ENCODE peak calls at places on chromosomes 11 and 22, in five cellular contexts. One of them, this sample, is unnamed.

GRCh38 chr11:44615913-44616806 is 50.7 kb downstream of the CD82 start:
- DNase-seq in ovary: no peak
- DNase-seq in stomach: no peak
- DNase-seq in transverse colon: no peak
- DNase-seq in SK-N-SH: no peak
- DNase-seq in this sample: no peak

GRCh38 chr11:92453055-92453454 is 228.4 kb downstream of the FAT3 start:
- DNase-seq in stomach: no peak
- DNase-seq in transverse colon: no peak
- DNase-seq in SK-N-SH: no peak
- DNase-seq in ovary: no peak
- DNase-seq in this sample: no peak

GRCh38 chr11:2902784-2903671 is 17.5 kb upstream of the CDKN1C start:
- DNase-seq in ovary: no peak
- DNase-seq in stomach: peak
- DNase-seq in transverse colon: peak
- DNase-seq in SK-N-SH: no peak
- DNase-seq in this sample: no peak

GRCh38 chr11:86869531-86869930 is 69.2 kb downstream of the PRSS23 start:
- DNase-seq in SK-N-SH: no peak
- DNase-seq in stomach: no peak
- DNase-seq in transverse colon: no peak
- DNase-seq in ovary: no peak
- DNase-seq in this sample: no peak

GRCh38 chr11:58058276-58059010 is 27.7 kb downstream of the OR6Q1 start:
- DNase-seq in transverse colon: peak
- DNase-seq in stomach: peak
- DNase-seq in SK-N-SH: no peak
- DNase-seq in ovary: no peak
- DNase-seq in this sample: no peak

GRCh38 chr11:96073536-96073935 is 149.6 kb upstream of the MTMR2 start:
- DNase-seq in ovary: no peak
- DNase-seq in transverse colon: peak
- DNase-seq in stomach: no peak
- DNase-seq in SK-N-SH: no peak
- DNase-seq in this sample: no peak

GRCh38 chr22:46445771-46446485 is 91.5 kb downstream of the CELSR1 start:
- DNase-seq in ovary: no peak
- DNase-seq in SK-N-SH: no peak
- DNase-seq in transverse colon: no peak
- DNase-seq in stomach: no peak
- DNase-seq in this sample: no peak

GRCh38 chr22:19378362-19378711 is 53.2 kb downstream of the HIRA start:
- DNase-seq in ovary: no peak
- DNase-seq in transverse colon: no peak
- DNase-seq in SK-N-SH: no peak
- DNase-seq in stomach: no peak
- DNase-seq in this sample: no peak

GRCh38 chr11:125201525-125202121 is 37.1 kb downstream of the PKNOX2 start:
- DNase-seq in stomach: peak
- DNase-seq in SK-N-SH: no peak
- DNase-seq in transverse colon: no peak
- DNase-seq in ovary: peak
- DNase-seq in this sample: no peak

GRCh38 chr11:88709567-88709966 is 356.2 kb downstream of the GRM5 start:
- DNase-seq in SK-N-SH: no peak
- DNase-seq in stomach: no peak
- DNase-seq in ovary: no peak
- DNase-seq in transverse colon: no peak
- DNase-seq in this sample: no peak

GRCh38 chr11:1171985-1172728 is 14.4 kb downstream of the MUC5AC start:
- DNase-seq in transverse colon: no peak
- DNase-seq in ovary: no peak
- DNase-seq in SK-N-SH: no peak
- DNase-seq in stomach: no peak
- DNase-seq in this sample: no peak

GRCh38 chr22:36913431-36914382 is at the start of gene CSF2RB:
- DNase-seq in ovary: no peak
- DNase-seq in SK-N-SH: no peak
- DNase-seq in stomach: peak
- DNase-seq in transverse colon: peak
- DNase-seq in this sample: no peak

GRCh38 chr22:28247114-28247513 is 328.1 kb upstream of the PITPNB start:
- DNase-seq in ovary: no peak
- DNase-seq in SK-N-SH: no peak
- DNase-seq in stomach: no peak
- DNase-seq in transverse colon: no peak
- DNase-seq in this sample: no peak

GRCh38 chr11:46895821-46896220 is 22.5 kb downstream of the LRP4 start:
- DNase-seq in ovary: no peak
- DNase-seq in SK-N-SH: no peak
- DNase-seq in stomach: peak
- DNase-seq in transverse colon: peak
- DNase-seq in this sample: no peak

GRCh38 chr22:20977019-20977418 is 5.1 kb upstream of the LZTR1 start:
- DNase-seq in SK-N-SH: no peak
- DNase-seq in transverse colon: no peak
- DNase-seq in ovary: no peak
- DNase-seq in stomach: no peak
- DNase-seq in this sample: no peak

GRCh38 chr11:63855975-63856374 is 17.1 kb downstream of the MARK2 start:
- DNase-seq in ovary: no peak
- DNase-seq in SK-N-SH: no peak
- DNase-seq in transverse colon: no peak
- DNase-seq in stomach: no peak
- DNase-seq in this sample: no peak

GRCh38 chr11:69653406-69653960 is 12.5 kb downstream of the CCND1 start:
- DNase-seq in ovary: no peak
- DNase-seq in transverse colon: no peak
- DNase-seq in SK-N-SH: no peak
- DNase-seq in stomach: no peak
- DNase-seq in this sample: no peak

GRCh38 chr11:2099523-2100316 is 39.5 kb downstream of the IGF2 start:
- DNase-seq in SK-N-SH: peak
- DNase-seq in ovary: peak
- DNase-seq in stomach: peak
- DNase-seq in transverse colon: peak
- DNase-seq in this sample: no peak

GRCh38 chr11:120344302-120345004 is 8.2 kb downstream of the ARHGEF12 start:
- DNase-seq in ovary: no peak
- DNase-seq in stomach: no peak
- DNase-seq in SK-N-SH: no peak
- DNase-seq in transverse colon: peak
- DNase-seq in this sample: no peak

GRCh38 chr11:134580635-134581025 is 168.6 kb upstream of the B3GAT1 start:
- DNase-seq in SK-N-SH: no peak
- DNase-seq in ovary: no peak
- DNase-seq in stomach: no peak
- DNase-seq in transverse colon: no peak
- DNase-seq in this sample: no peak

GRCh38 chr11:59625703-59626102 is 10.1 kb upstream of the OSBP start:
- DNase-seq in transverse colon: no peak
- DNase-seq in stomach: no peak
- DNase-seq in SK-N-SH: no peak
- DNase-seq in ovary: no peak
- DNase-seq in this sample: no peak

GRCh38 chr11:3861698-3862097 is 6.2 kb downstream of the STIM1 start:
- DNase-seq in stomach: no peak
- DNase-seq in SK-N-SH: no peak
- DNase-seq in transverse colon: no peak
- DNase-seq in ovary: no peak
- DNase-seq in this sample: no peak

GRCh38 chr11:114208371-114208770 is 87.8 kb upstream of the NNMT start:
- DNase-seq in SK-N-SH: no peak
- DNase-seq in transverse colon: no peak
- DNase-seq in stomach: no peak
- DNase-seq in ovary: no peak
- DNase-seq in this sample: no peak

GRCh38 chr22:19879996-19880785 is 25.5 kb upstream of the GNB1L start:
- DNase-seq in SK-N-SH: peak
- DNase-seq in stomach: no peak
- DNase-seq in ovary: peak
- DNase-seq in transverse colon: no peak
- DNase-seq in this sample: peak

GRCh38 chr11:25349537-25349936 is 852.7 kb downstream of the LUZP2 start:
- DNase-seq in stomach: no peak
- DNase-seq in SK-N-SH: no peak
- DNase-seq in transverse colon: no peak
- DNase-seq in ovary: no peak
- DNase-seq in this sample: no peak

GRCh38 chr11:3108183-3108721 is 51.0 kb upstream of the CARS1 start:
- DNase-seq in transverse colon: peak
- DNase-seq in stomach: no peak
- DNase-seq in ovary: peak
- DNase-seq in SK-N-SH: peak
- DNase-seq in this sample: peak

GRCh38 chr22:42803454-42803853 is 53.6 kb downstream of the ARFGAP3 start:
- DNase-seq in SK-N-SH: peak
- DNase-seq in ovary: no peak
- DNase-seq in transverse colon: no peak
- DNase-seq in stomach: peak
- DNase-seq in this sample: no peak

GRCh38 chr11:10878408-10879214 is 20.8 kb upstream of the ZBED5 start:
- DNase-seq in SK-N-SH: peak
- DNase-seq in ovary: no peak
- DNase-seq in transverse colon: no peak
- DNase-seq in stomach: no peak
- DNase-seq in this sample: no peak

GRCh38 chr11:68007498-68008380 is 2.4 kb upstream of the ALDH3B1 start:
- DNase-seq in SK-N-SH: no peak
- DNase-seq in ovary: no peak
- DNase-seq in stomach: no peak
- DNase-seq in transverse colon: no peak
- DNase-seq in this sample: no peak

GRCh38 chr11:101618691-101619090 is 34.9 kb upstream of the TRPC6 start:
- DNase-seq in ovary: no peak
- DNase-seq in SK-N-SH: no peak
- DNase-seq in transverse colon: no peak
- DNase-seq in stomach: no peak
- DNase-seq in this sample: no peak

GRCh38 chr11:101617735-101618332 is 34.0 kb upstream of the TRPC6 start:
- DNase-seq in ovary: no peak
- DNase-seq in stomach: no peak
- DNase-seq in transverse colon: no peak
- DNase-seq in SK-N-SH: no peak
- DNase-seq in this sample: no peak

DNA sequence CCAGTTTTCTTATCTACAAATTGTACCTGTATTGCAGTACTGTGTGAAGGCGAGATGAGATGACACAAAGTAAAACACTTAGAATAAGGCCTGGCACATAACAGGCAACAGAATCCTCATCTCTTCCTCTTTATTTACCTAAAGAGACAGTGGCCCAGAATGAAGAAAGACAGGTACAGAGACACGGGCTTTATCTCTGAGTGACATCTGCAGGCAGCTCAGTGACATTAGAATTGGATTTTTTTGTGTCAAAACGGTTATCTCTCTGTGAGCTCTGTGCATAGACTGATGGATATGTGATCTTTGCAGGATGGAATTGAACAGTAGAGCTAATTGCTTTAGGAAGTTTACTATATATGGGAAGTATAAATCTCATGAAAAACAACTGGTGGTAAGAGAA is 36.2 kb upstream of the TRPC6 start:
- DNase-seq in SK-N-SH: no peak
- DNase-seq in ovary: no peak
- DNase-seq in transverse colon: no peak
- DNase-seq in stomach: no peak
- DNase-seq in this sample: no peak
- TF ChIP-seq EP300 in SK-N-SH: no peak
- TF ChIP-seq EP300 in ovary: no peak
- TF ChIP-seq EP300 in transverse colon: no peak
- TF ChIP-seq EP300 in stomach: no peak
- TF ChIP-seq EP300 in this sample: no peak

GRCh38 chr22:38177044-38177443 is 4.6 kb downstream of the PLA2G6 start:
- DNase-seq in transverse colon: no peak
- DNase-seq in SK-N-SH: no peak
- DNase-seq in stomach: no peak
- DNase-seq in ovary: no peak
- DNase-seq in this sample: no peak
- H3K27ac ChIP-seq in transverse colon: peak
- H3K27ac ChIP-seq in SK-N-SH: no peak
- H3K27ac ChIP-seq in stomach: peak
- H3K27ac ChIP-seq in ovary: no peak
- H3K27ac ChIP-seq in this sample: peak

DNA sequence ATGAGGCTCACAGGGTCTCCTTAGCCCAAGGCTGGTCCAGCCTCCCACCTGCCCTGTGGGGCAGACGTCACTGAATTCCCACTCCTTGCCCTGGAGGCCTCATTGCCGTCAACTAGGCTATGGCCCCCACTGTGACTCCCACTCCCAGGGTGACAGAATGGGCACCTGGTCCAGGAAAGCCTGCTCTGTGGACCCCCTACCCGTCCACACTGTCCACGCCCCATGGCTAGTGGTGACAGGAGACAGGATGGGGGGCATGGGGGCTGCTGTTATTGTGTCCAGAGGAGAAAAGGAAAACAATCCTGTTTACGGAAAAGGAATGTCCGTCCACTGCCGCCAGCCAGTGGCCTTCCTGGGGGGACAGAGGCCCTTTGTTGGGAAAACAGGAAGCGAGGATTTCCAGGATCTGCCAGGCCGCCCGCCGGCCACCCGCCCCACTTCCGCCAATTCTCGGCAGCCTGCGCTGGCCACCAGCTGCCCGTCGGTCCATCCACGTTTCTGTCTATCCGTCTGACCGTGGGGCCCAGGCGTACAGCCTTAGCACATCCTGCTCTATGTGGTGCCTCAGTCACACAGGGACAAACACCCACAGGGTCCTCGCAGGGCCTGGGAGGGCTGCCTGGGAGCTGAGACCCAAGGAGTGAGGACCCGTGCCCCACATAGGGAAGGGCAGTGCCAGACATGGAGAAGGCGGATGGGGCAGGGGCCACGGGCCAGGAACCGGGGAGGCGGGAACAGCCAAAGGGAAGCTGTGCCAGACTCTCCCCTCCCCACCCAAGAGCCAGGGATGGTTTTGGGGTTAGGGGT is 19.5 kb downstream of the CRELD2 start:
- DNase-seq in stomach: peak
- DNase-seq in ovary: no peak
- DNase-seq in SK-N-SH: no peak
- DNase-seq in transverse colon: no peak
- DNase-seq in this sample: no peak
- TF ChIP-seq EP300 in stomach: no peak
- TF ChIP-seq EP300 in ovary: no peak
- TF ChIP-seq EP300 in SK-N-SH: no peak
- TF ChIP-seq EP300 in transverse colon: peak
- TF ChIP-seq EP300 in this sample: peak

DNA sequence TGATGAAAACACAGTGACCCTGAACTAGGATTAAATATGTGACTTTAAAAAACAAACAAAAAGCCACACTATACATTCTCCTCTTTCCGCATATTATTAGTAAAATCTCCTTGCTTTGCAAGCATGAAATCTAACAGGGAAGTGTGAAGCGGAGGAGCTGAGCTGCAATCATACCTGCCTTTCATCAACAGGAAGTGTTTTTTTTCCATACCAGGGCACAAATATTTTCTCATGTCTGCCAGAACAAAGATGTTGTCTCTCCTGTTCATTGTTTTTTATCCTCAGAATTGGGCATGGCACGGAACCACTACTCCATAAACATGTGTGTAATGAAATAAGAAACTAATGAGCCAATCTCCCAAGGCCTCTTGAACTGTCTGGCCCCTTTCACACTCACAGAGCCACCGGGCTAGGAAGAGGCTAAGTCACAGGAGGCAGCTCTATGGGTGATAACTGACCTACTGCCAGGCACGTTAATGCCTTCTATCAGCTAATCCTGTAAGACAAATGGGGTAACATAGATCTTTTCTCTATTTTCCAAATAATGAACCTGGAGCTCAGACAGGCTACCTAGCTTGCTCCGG is 124.5 kb downstream of the ETS1 start:
- DNase-seq in ovary: no peak
- DNase-seq in stomach: no peak
- DNase-seq in transverse colon: no peak
- DNase-seq in SK-N-SH: no peak
- DNase-seq in this sample: no peak
- H3K27ac ChIP-seq in ovary: peak
- H3K27ac ChIP-seq in stomach: peak
- H3K27ac ChIP-seq in transverse colon: peak
- H3K27ac ChIP-seq in SK-N-SH: peak
- H3K27ac ChIP-seq in this sample: peak

This sample was measured in tibial nerve.